ENCODE peak calls at places on chromosomes 6 and 20, in ten cellular contexts. One of them, this sample, is unnamed.

GRCh38 chr20:45011108-45011526 is 44.8 kb downstream of the STK4 start:
- DNase-seq in fibroblast of lung: peak
- DNase-seq in psoas muscle: no peak
- DNase-seq in lower lobe of right lung: no peak
- DNase-seq in endothelial cell: peak
- DNase-seq in fibroblast of pulmonary artery: peak
- DNase-seq in cardiac fibroblast: peak
- DNase-seq in astrocyte: peak
- DNase-seq in GM13977: peak
- DNase-seq in H9: peak
- DNase-seq in this sample: peak

GRCh38 chr6:128202169-128202765 is 301.4 kb upstream of the THEMIS start:
- DNase-seq in fibroblast of lung: no peak
- DNase-seq in psoas muscle: no peak
- DNase-seq in lower lobe of right lung: no peak
- DNase-seq in endothelial cell: no peak
- DNase-seq in fibroblast of pulmonary artery: no peak
- DNase-seq in cardiac fibroblast: no peak
- DNase-seq in astrocyte: no peak
- DNase-seq in GM13977: no peak
- DNase-seq in H9: no peak
- DNase-seq in this sample: no peak

GRCh38 chr6:24666097-24666615 is 543 bp downstream of the TDP2 start:
- DNase-seq in fibroblast of lung: peak
- DNase-seq in psoas muscle: peak
- DNase-seq in lower lobe of right lung: peak
- DNase-seq in endothelial cell: peak
- DNase-seq in fibroblast of pulmonary artery: peak
- DNase-seq in cardiac fibroblast: peak
- DNase-seq in astrocyte: peak
- DNase-seq in GM13977: peak
- DNase-seq in H9: no peak
- DNase-seq in this sample: no peak

GRCh38 chr6:112682088-112682487 is 335.0 kb downstream of the RFPL4B start:
- DNase-seq in fibroblast of lung: no peak
- DNase-seq in psoas muscle: no peak
- DNase-seq in lower lobe of right lung: no peak
- DNase-seq in endothelial cell: no peak
- DNase-seq in fibroblast of pulmonary artery: no peak
- DNase-seq in cardiac fibroblast: no peak
- DNase-seq in astrocyte: peak
- DNase-seq in GM13977: no peak
- DNase-seq in H9: no peak
- DNase-seq in this sample: no peak

GRCh38 chr6:158818580-158819212 is 472 bp downstream of the EZR start:
- DNase-seq in fibroblast of lung: peak
- DNase-seq in psoas muscle: peak
- DNase-seq in lower lobe of right lung: peak
- DNase-seq in endothelial cell: peak
- DNase-seq in fibroblast of pulmonary artery: peak
- DNase-seq in cardiac fibroblast: peak
- DNase-seq in astrocyte: peak
- DNase-seq in GM13977: peak
- DNase-seq in H9: peak
- DNase-seq in this sample: peak

GRCh38 chr20:35883778-35884540 is 70.3 kb downstream of the SCAND1 start:
- DNase-seq in fibroblast of lung: peak
- DNase-seq in psoas muscle: peak
- DNase-seq in lower lobe of right lung: peak
- DNase-seq in endothelial cell: peak
- DNase-seq in fibroblast of pulmonary artery: peak
- DNase-seq in cardiac fibroblast: peak
- DNase-seq in astrocyte: peak
- DNase-seq in GM13977: peak
- DNase-seq in H9: peak
- DNase-seq in this sample: peak

GRCh38 chr20:34262488-34263288 is 21.5 kb downstream of the ASIP start:
- DNase-seq in fibroblast of lung: peak
- DNase-seq in psoas muscle: no peak
- DNase-seq in lower lobe of right lung: no peak
- DNase-seq in endothelial cell: no peak
- DNase-seq in fibroblast of pulmonary artery: peak
- DNase-seq in cardiac fibroblast: peak
- DNase-seq in astrocyte: peak
- DNase-seq in GM13977: no peak
- DNase-seq in H9: no peak
- DNase-seq in this sample: no peak

GRCh38 chr6:27679968-27680694 is 207.2 kb upstream of the ZNF184 start:
- DNase-seq in fibroblast of lung: no peak
- DNase-seq in psoas muscle: no peak
- DNase-seq in lower lobe of right lung: no peak
- DNase-seq in endothelial cell: no peak
- DNase-seq in fibroblast of pulmonary artery: no peak
- DNase-seq in cardiac fibroblast: no peak
- DNase-seq in astrocyte: no peak
- DNase-seq in GM13977: no peak
- DNase-seq in H9: no peak
- DNase-seq in this sample: no peak

GRCh38 chr20:22574545-22575086 is 9.8 kb downstream of the FOXA2 start:
- DNase-seq in fibroblast of lung: no peak
- DNase-seq in psoas muscle: no peak
- DNase-seq in lower lobe of right lung: no peak
- DNase-seq in endothelial cell: no peak
- DNase-seq in fibroblast of pulmonary artery: no peak
- DNase-seq in cardiac fibroblast: no peak
- DNase-seq in astrocyte: no peak
- DNase-seq in GM13977: no peak
- DNase-seq in H9: no peak
- DNase-seq in this sample: no peak

GRCh38 chr20:45293041-45294002 is 13.3 kb upstream of the RBPJL start:
- DNase-seq in fibroblast of lung: peak
- DNase-seq in psoas muscle: peak
- DNase-seq in lower lobe of right lung: peak
- DNase-seq in endothelial cell: peak
- DNase-seq in fibroblast of pulmonary artery: peak
- DNase-seq in cardiac fibroblast: peak
- DNase-seq in astrocyte: peak
- DNase-seq in GM13977: peak
- DNase-seq in H9: peak
- DNase-seq in this sample: peak

GRCh38 chr6:80594461-80594860 is 488.0 kb downstream of the BCKDHB start:
- DNase-seq in fibroblast of lung: no peak
- DNase-seq in psoas muscle: no peak
- DNase-seq in lower lobe of right lung: no peak
- DNase-seq in endothelial cell: no peak
- DNase-seq in fibroblast of pulmonary artery: no peak
- DNase-seq in cardiac fibroblast: no peak
- DNase-seq in astrocyte: no peak
- DNase-seq in GM13977: no peak
- DNase-seq in H9: no peak
- DNase-seq in this sample: no peak

DNA sequence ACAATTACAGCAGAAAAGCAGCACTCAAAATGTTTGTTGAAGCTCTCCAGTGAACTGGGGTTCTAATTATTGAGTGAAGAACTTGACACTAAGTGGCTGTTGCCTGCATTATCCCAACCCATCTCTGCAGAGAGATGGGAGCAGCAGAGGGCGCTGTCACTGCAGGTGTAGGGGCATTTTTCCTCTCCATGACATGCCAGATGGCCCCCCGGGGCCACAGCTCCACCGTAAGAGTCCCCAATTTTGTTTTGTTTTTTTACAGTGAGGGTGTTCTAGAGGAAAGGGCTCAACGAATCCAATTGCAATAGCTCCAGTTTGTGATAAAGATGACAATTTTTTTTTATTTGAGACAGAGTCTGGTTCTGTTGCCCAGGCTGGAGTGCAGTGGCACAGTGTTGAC is 1.9 kb upstream of the FUCA2 start:
- DNase-seq in fibroblast of lung: no peak
- DNase-seq in psoas muscle: no peak
- DNase-seq in lower lobe of right lung: peak
- DNase-seq in endothelial cell: peak
- DNase-seq in fibroblast of pulmonary artery: no peak
- DNase-seq in cardiac fibroblast: no peak
- DNase-seq in astrocyte: no peak
- DNase-seq in GM13977: peak
- DNase-seq in H9: peak
- DNase-seq in this sample: no peak
- TF ChIP-seq CTCF in fibroblast of lung: peak
- TF ChIP-seq CTCF in psoas muscle: peak
- TF ChIP-seq CTCF in lower lobe of right lung: peak
- TF ChIP-seq CTCF in endothelial cell: peak
- TF ChIP-seq CTCF in fibroblast of pulmonary artery: peak
- TF ChIP-seq CTCF in cardiac fibroblast: peak
- TF ChIP-seq CTCF in astrocyte: peak
- TF ChIP-seq CTCF in GM13977: peak
- TF ChIP-seq CTCF in H9: peak
- TF ChIP-seq CTCF in this sample: peak

DNA sequence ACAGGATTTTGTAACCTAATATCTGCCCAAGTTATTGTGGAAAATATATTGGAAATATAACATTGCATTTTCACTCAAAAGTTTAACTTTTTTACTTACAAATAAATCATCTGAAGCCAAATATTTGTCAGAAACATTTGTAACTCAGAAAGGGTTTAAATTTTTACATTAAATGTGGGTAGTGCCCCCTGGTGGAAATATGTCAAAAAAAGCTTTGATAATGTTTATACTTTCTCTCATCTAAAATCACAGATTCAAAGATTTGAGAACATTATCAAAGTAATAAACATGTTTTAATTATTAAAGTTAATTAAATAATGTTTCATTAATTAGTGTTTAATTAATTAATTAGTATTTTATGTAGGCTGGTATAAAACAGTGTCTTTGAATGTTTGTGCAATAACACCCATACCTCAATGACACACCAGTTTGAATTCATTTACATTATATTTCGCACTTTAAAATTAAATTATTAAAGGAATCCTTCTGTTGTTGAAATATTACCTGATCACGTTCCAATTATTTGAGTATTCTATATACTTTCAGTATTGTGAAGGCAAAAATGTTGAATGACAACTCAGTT is 320.1 kb upstream of the FKBP1C start:
- DNase-seq in fibroblast of lung: no peak
- DNase-seq in psoas muscle: no peak
- DNase-seq in lower lobe of right lung: no peak
- DNase-seq in endothelial cell: no peak
- DNase-seq in fibroblast of pulmonary artery: peak
- DNase-seq in cardiac fibroblast: peak
- DNase-seq in astrocyte: no peak
- DNase-seq in GM13977: no peak
- DNase-seq in H9: no peak
- DNase-seq in this sample: no peak
- TF ChIP-seq CTCF in fibroblast of lung: no peak
- TF ChIP-seq CTCF in psoas muscle: no peak
- TF ChIP-seq CTCF in lower lobe of right lung: peak
- TF ChIP-seq CTCF in endothelial cell: peak
- TF ChIP-seq CTCF in fibroblast of pulmonary artery: peak
- TF ChIP-seq CTCF in cardiac fibroblast: peak
- TF ChIP-seq CTCF in astrocyte: peak
- TF ChIP-seq CTCF in GM13977: peak
- TF ChIP-seq CTCF in H9: peak
- TF ChIP-seq CTCF in this sample: peak

DNA sequence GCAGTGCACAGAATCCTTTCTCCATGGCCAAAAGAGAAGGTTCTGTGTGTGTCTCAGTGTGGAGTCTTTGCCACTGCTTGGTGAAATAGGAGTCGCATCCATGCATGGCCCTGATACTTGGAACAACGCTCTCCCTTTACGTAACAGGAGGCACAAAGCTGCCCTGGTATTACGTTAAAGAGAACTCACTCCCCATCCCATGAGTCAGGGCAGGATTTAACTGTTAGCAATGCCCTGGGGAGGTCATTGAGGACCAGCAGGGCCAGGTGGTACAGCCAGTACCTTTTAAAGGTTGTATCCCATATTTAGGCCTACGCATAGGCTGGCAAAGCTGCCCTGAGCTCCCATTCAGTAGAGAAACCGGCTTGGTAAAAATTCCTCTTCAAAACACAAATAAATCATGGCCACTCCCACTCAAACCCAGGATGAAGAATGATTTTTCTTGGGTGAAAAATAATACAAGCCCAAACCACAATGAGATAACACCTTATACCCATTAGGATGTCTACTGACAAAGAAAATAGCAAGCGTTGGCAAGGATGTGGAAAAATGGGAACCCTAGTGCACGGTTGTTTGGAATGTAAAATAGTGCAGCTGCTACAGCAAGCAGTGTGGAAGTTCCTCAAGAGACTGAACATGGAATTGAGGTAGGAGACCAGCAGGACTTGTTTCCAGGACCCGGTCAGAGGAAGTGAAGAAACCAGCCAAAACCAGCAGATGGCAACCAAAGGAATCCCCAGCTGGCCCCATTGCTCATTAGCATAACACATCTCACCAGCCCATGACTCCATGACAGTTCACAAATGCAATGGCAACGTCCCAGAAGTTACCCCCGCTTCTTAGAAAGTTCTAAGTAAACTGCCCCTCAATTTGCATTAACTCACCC is 37.0 kb downstream of the MYLK4 start:
- DNase-seq in fibroblast of lung: no peak
- DNase-seq in psoas muscle: no peak
- DNase-seq in lower lobe of right lung: no peak
- DNase-seq in endothelial cell: no peak
- DNase-seq in fibroblast of pulmonary artery: peak
- DNase-seq in cardiac fibroblast: peak
- DNase-seq in astrocyte: peak
- DNase-seq in GM13977: no peak
- DNase-seq in H9: no peak
- DNase-seq in this sample: no peak
- TF ChIP-seq CTCF in fibroblast of lung: peak
- TF ChIP-seq CTCF in psoas muscle: no peak
- TF ChIP-seq CTCF in lower lobe of right lung: no peak
- TF ChIP-seq CTCF in endothelial cell: no peak
- TF ChIP-seq CTCF in fibroblast of pulmonary artery: no peak
- TF ChIP-seq CTCF in cardiac fibroblast: peak
- TF ChIP-seq CTCF in astrocyte: peak
- TF ChIP-seq CTCF in GM13977: no peak
- TF ChIP-seq CTCF in H9: no peak
- TF ChIP-seq CTCF in this sample: no peak

GRCh38 chr6:142543576-142543975 is 241.8 kb downstream of the ADGRG6 start:
- DNase-seq in fibroblast of lung: no peak
- DNase-seq in psoas muscle: no peak
- DNase-seq in lower lobe of right lung: no peak
- DNase-seq in endothelial cell: no peak
- DNase-seq in fibroblast of pulmonary artery: no peak
- DNase-seq in cardiac fibroblast: no peak
- DNase-seq in astrocyte: no peak
- DNase-seq in GM13977: no peak
- DNase-seq in H9: no peak
- DNase-seq in this sample: no peak

GRCh38 chr6:142534484-142534883 is 232.7 kb downstream of the ADGRG6 start:
- DNase-seq in fibroblast of lung: no peak
- DNase-seq in psoas muscle: no peak
- DNase-seq in lower lobe of right lung: no peak
- DNase-seq in endothelial cell: no peak
- DNase-seq in fibroblast of pulmonary artery: no peak
- DNase-seq in cardiac fibroblast: no peak
- DNase-seq in astrocyte: no peak
- DNase-seq in GM13977: no peak
- DNase-seq in H9: no peak
- DNase-seq in this sample: no peak

GRCh38 chr6:142542704-142543233 is 241.0 kb downstream of the ADGRG6 start:
- DNase-seq in fibroblast of lung: peak
- DNase-seq in psoas muscle: peak
- DNase-seq in lower lobe of right lung: no peak
- DNase-seq in endothelial cell: no peak
- DNase-seq in fibroblast of pulmonary artery: peak
- DNase-seq in cardiac fibroblast: peak
- DNase-seq in astrocyte: peak
- DNase-seq in GM13977: no peak
- DNase-seq in H9: no peak
- DNase-seq in this sample: no peak

GRCh38 chr6:142537612-142538478 is 236.0 kb downstream of the ADGRG6 start:
- DNase-seq in fibroblast of lung: peak
- DNase-seq in psoas muscle: no peak
- DNase-seq in lower lobe of right lung: no peak
- DNase-seq in endothelial cell: no peak
- DNase-seq in fibroblast of pulmonary artery: peak
- DNase-seq in cardiac fibroblast: peak
- DNase-seq in astrocyte: no peak
- DNase-seq in GM13977: no peak
- DNase-seq in H9: peak
- DNase-seq in this sample: no peak
- TF ChIP-seq CTCF in fibroblast of lung: peak
- TF ChIP-seq CTCF in psoas muscle: peak
- TF ChIP-seq CTCF in lower lobe of right lung: peak
- TF ChIP-seq CTCF in endothelial cell: peak
- TF ChIP-seq CTCF in fibroblast of pulmonary artery: peak
- TF ChIP-seq CTCF in cardiac fibroblast: peak
- TF ChIP-seq CTCF in astrocyte: peak
- TF ChIP-seq CTCF in GM13977: peak
- TF ChIP-seq CTCF in H9: peak
- TF ChIP-seq CTCF in this sample: peak

This sample was measured in neural crest cell.